ENCODE peak calls at places on chromosome 9, in five cellular contexts. W, A, B, O and I are unnamed samples.

GRCh38 chr9:133054966-133055365 is 6.8 kb upstream of the CEL start:
- DNase-seq in O (peak; percentile 78), W (no peak), A (no peak), B (no peak), I (no peak)

GRCh38 chr9:114220129-114220541 is 64.8 kb downstream of the COL27A1 start:
- DNase-seq in W (no peak), O (no peak), A (no peak), B (no peak), I (no peak)

GRCh38 chr9:96025995-96026572 is 150.6 kb downstream of the ERCC6L2 start:
- DNase-seq in W (no peak), A (no peak), B (no peak), O (no peak), I (no peak)

GRCh38 chr9:84317563-84317962 is 23.0 kb downstream of the SLC28A3 start:
- DNase-seq in W (no peak), A (no peak), O (no peak), B (no peak), I (no peak)

GRCh38 chr9:35760651-35761050 is 6.6 kb upstream of the MSMP start:
- DNase-seq in B (no peak), O (no peak), W (no peak), A (peak; percentile 60), I (no peak)

GRCh38 chr9:84170521-84171141 is 169.9 kb downstream of the SLC28A3 start:
- DNase-seq in A (peak; percentile 53), W (peak; percentile 66), B (peak; percentile 87), O (peak; percentile 61), I (no peak)

GRCh38 chr9:84371737-84372136 is 31.2 kb upstream of the SLC28A3 start:
- DNase-seq in B (peak; percentile 77), W (no peak), O (peak; percentile 63), A (no peak), I (no peak)

GRCh38 chr9:116154334-116154975 is 864 bp downstream of the PAPPA start:
- DNase-seq in O (no peak), A (no peak), W (no peak), B (no peak), I (no peak)

GRCh38 chr9:37916471-37917314 is 12.8 kb upstream of the SLC25A51 start:
- DNase-seq in A (no peak), B (no peak), W (no peak), O (no peak), I (no peak)

GRCh38 chr9:116218399-116218798 is 64.8 kb downstream of the PAPPA start:
- DNase-seq in B (no peak), A (no peak), O (no peak), W (no peak), I (no peak)

DNA sequence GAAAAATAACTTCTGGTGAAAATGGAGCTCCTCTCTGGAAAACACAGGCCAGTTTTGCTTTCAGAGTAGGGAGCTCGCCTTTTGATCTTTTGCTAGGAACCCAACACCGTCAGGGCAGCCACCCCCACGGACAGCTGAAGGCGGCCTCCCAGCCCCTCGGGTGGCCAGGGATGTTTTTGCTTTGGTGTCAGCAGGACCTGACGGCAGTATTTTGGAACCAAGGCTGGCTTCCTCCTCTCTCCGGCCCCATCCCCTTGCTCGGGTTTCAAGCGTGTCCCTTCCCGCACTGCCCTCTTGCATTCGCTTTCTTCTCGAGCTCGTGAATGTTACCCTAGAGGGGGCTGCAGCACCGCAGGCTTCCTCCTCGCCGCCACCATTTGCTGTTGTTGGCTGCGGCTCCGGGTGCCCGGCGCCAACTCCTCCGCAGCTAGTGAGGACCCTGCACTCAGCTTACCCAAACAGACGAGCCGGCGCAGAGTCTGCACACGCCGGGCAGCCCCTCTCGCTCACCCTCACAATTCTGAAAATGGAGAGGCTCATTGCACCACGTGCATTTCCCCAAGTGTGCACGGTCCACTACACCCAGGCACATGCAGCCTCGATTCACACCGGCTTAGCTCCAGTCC is 35.5 kb upstream of the ADAMTSL1 start:
- DNase-seq in W (no peak), O (no peak), A (peak; percentile 24), B (peak; percentile 73), I (no peak)
- H3K27ac ChIP-seq in W (peak overlapping the region; percentile 48), O (peak overlapping the region; percentile 54), A (no peak overlapping the region), B (peak overlapping the region; percentile 64), I (no peak overlapping the region)

GRCh38 chr9:33179298-33179697 is 12.2 kb upstream of the B4GALT1 start:
- DNase-seq in B (no peak), O (no peak), W (no peak), A (no peak), I (no peak)

GRCh38 chr9:33177633-33178032 is 10.5 kb upstream of the B4GALT1 start:
- DNase-seq in O (no peak), W (no peak), A (no peak), B (peak; percentile 9), I (no peak)

GRCh38 chr9:33184947-33185346 is 17.8 kb upstream of the B4GALT1 start:
- DNase-seq in B (no peak), O (no peak), A (peak; percentile 64), W (no peak), I (no peak)

GRCh38 chr9:33185406-33185805 is 18.3 kb upstream of the B4GALT1 start:
- DNase-seq in O (no peak), A (no peak), W (no peak), B (no peak), I (no peak)

GRCh38 chr9:33180526-33181184 is 13.5 kb upstream of the B4GALT1 start:
- DNase-seq in W (no peak), A (no peak), O (no peak), B (no peak), I (no peak)
- H3K27ac ChIP-seq in W (no peak overlapping the region), A (no peak overlapping the region), O (no peak overlapping the region), B (peak overlapping the region; percentile 88), I (no peak overlapping the region)

GRCh38 chr9:98995971-98996504 is 52.3 kb downstream of the COL15A1 start:
- DNase-seq in A (no peak), O (no peak), W (no peak), B (peak; percentile 59), I (no peak)

GRCh38 chr9:98995059-98995665 is 51.5 kb downstream of the COL15A1 start:
- DNase-seq in B (peak; percentile 89), O (no peak), A (no peak), W (no peak), I (no peak)

GRCh38 chr9:98998441-98999151 is 54.9 kb downstream of the COL15A1 start:
- DNase-seq in W (peak; percentile 68), A (peak; percentile 82), B (peak; percentile 90), O (peak; percentile 43), I (peak; percentile 14)

GRCh38 chr9:98999152-98999525 is 55.4 kb downstream of the COL15A1 start:
- DNase-seq in B (no peak), W (no peak), A (no peak), O (no peak), I (no peak)

GRCh38 chr9:98997580-98997979 is 53.9 kb downstream of the COL15A1 start:
- DNase-seq in W (no peak), O (no peak), B (peak; percentile 83), A (no peak), I (no peak)
- H3K27ac ChIP-seq in W (no peak overlapping the region), O (peak overlapping the region; percentile 53), B (peak overlapping the region; percentile 88), A (no peak overlapping the region), I (no peak overlapping the region)

DNA sequence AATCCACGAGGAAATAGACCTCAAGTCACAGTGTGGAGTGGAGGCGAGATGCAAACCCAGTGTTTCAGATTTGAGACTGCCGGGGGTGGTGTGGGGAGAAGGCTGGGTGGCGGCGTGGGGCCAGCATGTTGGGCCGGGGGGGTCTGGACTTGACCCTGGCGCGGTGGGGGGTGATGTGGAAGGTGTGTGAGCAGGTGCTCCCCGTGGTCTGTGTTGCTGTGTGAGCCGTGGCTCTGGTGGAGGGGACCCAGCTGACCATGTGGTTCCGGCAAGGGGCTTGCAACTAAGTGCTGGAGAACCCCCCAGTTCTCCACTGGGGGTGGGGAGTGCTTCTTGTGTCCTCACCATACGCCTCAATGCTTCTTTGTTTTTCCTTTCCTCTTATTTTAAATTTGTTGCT is 25.8 kb downstream of the PRRC2B start:
- DNase-seq in O (no peak), W (no peak), B (no peak), A (no peak), I (no peak)
- H3K27ac ChIP-seq in O (peak overlapping the region; percentile 78), W (no peak overlapping the region), B (peak overlapping the region; percentile 5), A (no peak overlapping the region), I (no peak overlapping the region)

DNA sequence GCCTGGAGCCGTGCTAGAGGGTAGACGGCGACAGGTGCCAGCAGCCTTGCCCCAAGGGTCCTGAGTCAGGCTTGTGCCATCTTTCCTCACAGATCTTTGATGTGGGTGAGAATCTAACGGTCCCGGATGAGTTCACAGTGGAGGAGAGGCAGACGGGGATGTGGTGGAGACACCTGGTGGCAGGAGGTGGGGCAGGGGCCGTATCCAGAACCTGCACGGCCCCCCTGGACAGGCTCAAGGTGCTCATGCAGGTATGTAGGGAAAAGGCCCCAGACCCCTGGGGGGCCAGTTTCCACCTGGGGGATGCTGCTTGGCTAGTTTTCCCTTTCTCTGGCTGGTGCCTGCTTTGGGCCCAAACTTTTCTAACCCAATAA is 24.0 kb downstream of the PTGES2 start:
- DNase-seq in W (no peak), O (no peak), B (no peak), A (no peak), I (no peak)
- H3K27ac ChIP-seq in W (peak overlapping the region; percentile 41), O (peak overlapping the region; percentile 27), B (no peak overlapping the region), A (peak overlapping the region; percentile 46), I (no peak overlapping the region)

DNA sequence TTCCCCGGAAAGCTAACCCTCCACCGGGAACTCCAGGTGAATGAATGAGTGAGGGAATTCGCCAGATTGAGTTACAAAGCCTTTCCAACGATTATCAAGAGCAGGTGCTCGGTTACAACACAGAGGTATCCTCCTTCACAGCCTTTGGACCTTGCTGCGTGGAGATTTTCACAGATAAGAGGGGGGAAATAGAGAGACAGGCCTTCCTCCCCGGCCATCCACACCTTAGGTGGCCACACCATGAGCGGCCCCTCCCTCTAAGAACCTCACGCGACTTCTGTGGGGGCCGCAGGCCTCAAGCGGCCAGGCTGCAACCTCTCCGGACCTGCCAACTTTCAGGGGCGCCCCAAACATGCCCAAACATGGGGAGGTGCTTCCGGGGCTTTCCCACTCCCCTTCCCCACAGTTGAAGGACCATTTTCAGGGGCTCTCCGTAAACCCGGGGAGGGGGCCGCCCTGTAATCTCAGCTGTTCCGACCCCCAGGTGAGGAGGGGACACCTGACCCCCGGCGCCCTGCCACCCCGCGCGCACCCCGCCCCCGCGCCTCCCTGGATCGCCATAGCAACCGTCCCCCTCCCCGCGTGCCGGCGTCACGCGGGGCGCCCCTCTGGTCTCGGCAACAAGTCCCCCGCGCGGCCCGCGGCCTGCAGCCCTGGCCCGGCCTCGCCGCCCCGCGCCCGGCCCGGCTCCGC is 603 bp downstream of the DENND1A start:
- DNase-seq in O (no peak), B (peak; percentile 75), W (no peak), A (peak; percentile 60), I (no peak)
- H3K27ac ChIP-seq in O (peak overlapping the region; percentile 83), B (peak overlapping the region; percentile 77), W (peak overlapping the region; percentile 74), A (peak overlapping the region; percentile 77), I (peak overlapping the region; percentile 21)

DNA sequence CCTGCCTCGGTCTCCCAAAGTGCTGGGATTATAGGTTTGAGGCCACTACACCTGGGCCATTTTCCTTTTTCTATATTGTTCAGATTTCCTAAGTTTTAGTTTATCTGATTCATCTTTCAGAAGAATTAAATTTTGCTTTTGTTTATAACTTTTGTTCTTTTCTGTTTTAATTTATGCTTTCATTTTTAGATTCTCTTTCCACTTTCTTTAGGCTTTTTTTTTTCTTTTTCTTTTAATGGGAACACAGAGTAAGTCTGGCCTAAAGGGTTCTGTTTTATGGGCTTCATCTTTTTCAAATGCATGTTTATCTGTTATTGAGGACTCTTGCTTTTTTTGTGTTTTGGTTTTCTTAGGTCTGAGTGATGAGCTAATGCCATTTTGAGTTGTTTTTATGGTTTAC is 42.1 kb downstream of the SNX30 start:
- DNase-seq in A (no peak), W (no peak), O (no peak), B (no peak), I (no peak)
- H3K27ac ChIP-seq in A (no peak overlapping the region), W (no peak overlapping the region), O (no peak overlapping the region), B (no peak overlapping the region), I (no peak overlapping the region)